ENCODE peak calls at places on chromosomes 12 and 14, in five cellular contexts. L, N, A, H and W are unnamed samples.
A peak's percentile ranks its signal among the peaks of the same experiment; 100 is the strongest.

GRCh38 chr14:45252356-45253069 is 489 bp downstream of the MIS18BP1 start:
- DNase-seq in A (no peak), L (peak; percentile 28), N (no peak), H (no peak), W (peak; percentile 16)

GRCh38 chr14:99685061-99685995 is 1.2 kb downstream of the CYP46A1 start:
- DNase-seq in A (peak; percentile 44), H (no peak), L (no peak), N (no peak), W (no peak)

GRCh38 chr14:56379956-56380355 is 199.6 kb upstream of the TMEM260 start:
- DNase-seq in N (no peak), A (no peak), H (no peak), L (peak; percentile 19), W (peak; percentile 83)

GRCh38 chr14:74475678-74476077 is 17.4 kb downstream of the NPC2 start:
- DNase-seq in N (no peak), L (no peak), A (no peak), H (no peak), W (peak; percentile 79)

GRCh38 chr12:67202344-67203012 is 66.7 kb upstream of the CAND1 start:
- DNase-seq in N (no peak), A (no peak), L (no peak), H (no peak), W (no peak)

GRCh38 chr12:3135522-3136461 is 58.6 kb downstream of the TSPAN9 start:
- DNase-seq in A (no peak), H (peak; percentile 75), L (peak; percentile 31), N (peak; percentile 72), W (peak; percentile 89)

GRCh38 chr14:98503086-98503815 is 768.7 kb downstream of the BCL11B start:
- DNase-seq in A (no peak), L (no peak), H (no peak), N (no peak), W (no peak)

GRCh38 chr14:95389471-95390011 is 69.8 kb upstream of the CLMN start:
- DNase-seq in A (no peak), L (no peak), N (peak; percentile 5), H (no peak), W (peak; percentile 84)

GRCh38 chr12:55658635-55659391 is 22.1 kb downstream of the OR10P1 start:
- DNase-seq in L (no peak), A (peak; percentile 39), N (no peak), H (no peak), W (peak; percentile 15)

GRCh38 chr12:29073631-29074239 is 75.3 kb upstream of the FAR2 start:
- DNase-seq in H (peak; percentile 40), L (peak; percentile 29), A (no peak), N (peak; percentile 44), W (peak; percentile 70)

GRCh38 chr12:10331642-10332239 is 24.1 kb downstream of the KLRD1 start:
- DNase-seq in L (no peak), H (peak; percentile 25), N (peak; percentile 19), A (no peak), W (peak; percentile 79)

GRCh38 chr12:67645571-67645970 is 3.0 kb upstream of the DYRK2 start:
- DNase-seq in A (no peak), N (no peak), L (no peak), H (no peak), W (peak; percentile 53)

GRCh38 chr14:31420013-31420318 is 384 bp downstream of the HEATR5A start:
- DNase-seq in H (peak; percentile 59), L (peak; percentile 87), N (no peak), A (peak; percentile 94), W (no peak)

GRCh38 chr14:91218041-91218440 is 26.5 kb downstream of the GPR68 start:
- DNase-seq in H (no peak), A (no peak), N (no peak), L (no peak), W (no peak)

GRCh38 chr14:21626491-21627230 is 8.1 kb downstream of the OR10G2 start:
- DNase-seq in L (no peak), N (no peak), A (no peak), H (no peak), W (peak; percentile 51)

GRCh38 chr14:54804720-54805060 is 97.9 kb downstream of the GCH1 start:
- DNase-seq in A (peak; percentile 34), N (no peak), L (no peak), H (no peak), W (no peak)

GRCh38 chr12:43210437-43211197 is 341.4 kb downstream of the ADAMTS20 start:
- DNase-seq in A (no peak), N (no peak), L (no peak), H (no peak), W (peak; percentile 85)

GRCh38 chr12:109967383-109968031 is 28.7 kb downstream of the GIT2 start:
- DNase-seq in A (peak; percentile 64), N (no peak), L (no peak), H (peak; percentile 35), W (no peak)

GRCh38 chr14:73059326-73059725 is 992 bp downstream of the RBM25 start:
- DNase-seq in L (no peak), H (no peak), A (no peak), N (no peak), W (peak; percentile 62)

GRCh38 chr14:99234982-99235491 is 37.0 kb downstream of the BCL11B start:
- DNase-seq in N (no peak), A (no peak), H (no peak), L (no peak), W (no peak)

GRCh38 chr14:27427796-27428195 is 830.0 kb upstream of the NOVA1 start:
- DNase-seq in L (no peak), H (no peak), N (no peak), A (no peak), W (peak; percentile 74)

GRCh38 chr12:127898616-127899015 is 368.4 kb upstream of the TMEM132C start:
- DNase-seq in A (no peak), L (no peak), N (no peak), H (no peak), W (no peak)

GRCh38 chr12:110111476-110112334 is 12.5 kb upstream of the IFT81 start:
- DNase-seq in H (no peak), A (peak; percentile 61), N (no peak), L (no peak), W (no peak)

GRCh38 chr14:61438497-61438859 is 117.1 kb downstream of the PRKCH start:
- DNase-seq in L (no peak), A (no peak), H (no peak), N (no peak), W (no peak)

GRCh38 chr12:29288031-29288430 is 92.9 kb downstream of the ERGIC2 start:
- DNase-seq in A (no peak), N (no peak), L (no peak), H (no peak), W (no peak)

GRCh38 chr12:7155471-7156034 is 25.4 kb downstream of the CLSTN3 start:
- DNase-seq in N (no peak), A (peak; percentile 89), H (no peak), L (no peak), W (no peak)

GRCh38 chr12:66107451-66107915 is 23.1 kb downstream of the LLPH start:
- DNase-seq in N (peak; percentile 94), L (peak; percentile 78), H (peak; percentile 75), A (peak; percentile 80), W (peak; percentile 96)

GRCh38 chr12:48157889-48158370 is 615 bp upstream of the ASB8 start:
- DNase-seq in A (no peak), L (no peak), H (no peak), N (no peak), W (no peak)
- H3K4me3 ChIP-seq in A (peak overlapping the region; percentile 91), L (peak overlapping the region; percentile 89), H (peak overlapping the region; percentile 72), N (peak overlapping the region; percentile 78), W (peak overlapping the region; percentile 98)

GRCh38 chr14:23577710-23578392 is 739 bp downstream of the JPH4 start:
- DNase-seq in L (no peak), H (no peak), N (no peak), A (no peak), W (no peak)

GRCh38 chr14:23575086-23575485 is 3.5 kb downstream of the JPH4 start:
- DNase-seq in L (no peak), A (no peak), N (no peak), H (no peak), W (no peak)

GRCh38 chr14:23579311-23579630 is 681 bp upstream of the JPH4 start:
- DNase-seq in N (no peak), A (no peak), H (no peak), L (no peak), W (no peak)

GRCh38 chr14:23578560-23579310 is at the start of gene JPH4:
- DNase-seq in A (no peak), N (no peak), H (peak; percentile 28), L (no peak), W (no peak)

GRCh38 chr14:23577004-23577681 is 1.4 kb downstream of the JPH4 start:
- DNase-seq in L (peak; percentile 16), A (no peak), N (no peak), H (no peak), W (peak; percentile 19)
- H3K4me3 ChIP-seq in L (no peak overlapping the region), A (no peak overlapping the region), N (no peak overlapping the region), H (no peak overlapping the region), W (no peak overlapping the region)

GRCh38 chr12:116881867-116882507 is 746 bp upstream of the HRK start:
- DNase-seq in N (no peak), L (no peak), A (no peak), H (no peak), W (no peak)

GRCh38 chr12:116880817-116881324 is 370 bp downstream of the HRK start:
- DNase-seq in H (peak; percentile 70), N (no peak), A (no peak), L (peak; percentile 38), W (no peak)

GRCh38 chr12:116882742-116883141 is 1.5 kb upstream of the HRK start:
- DNase-seq in L (no peak), H (no peak), N (no peak), A (no peak), W (peak; percentile 50)

GRCh38 chr12:116880213-116880816 is 926 bp downstream of the HRK start:
- DNase-seq in N (no peak), L (no peak), H (no peak), A (no peak), W (peak; percentile 58)

DNA sequence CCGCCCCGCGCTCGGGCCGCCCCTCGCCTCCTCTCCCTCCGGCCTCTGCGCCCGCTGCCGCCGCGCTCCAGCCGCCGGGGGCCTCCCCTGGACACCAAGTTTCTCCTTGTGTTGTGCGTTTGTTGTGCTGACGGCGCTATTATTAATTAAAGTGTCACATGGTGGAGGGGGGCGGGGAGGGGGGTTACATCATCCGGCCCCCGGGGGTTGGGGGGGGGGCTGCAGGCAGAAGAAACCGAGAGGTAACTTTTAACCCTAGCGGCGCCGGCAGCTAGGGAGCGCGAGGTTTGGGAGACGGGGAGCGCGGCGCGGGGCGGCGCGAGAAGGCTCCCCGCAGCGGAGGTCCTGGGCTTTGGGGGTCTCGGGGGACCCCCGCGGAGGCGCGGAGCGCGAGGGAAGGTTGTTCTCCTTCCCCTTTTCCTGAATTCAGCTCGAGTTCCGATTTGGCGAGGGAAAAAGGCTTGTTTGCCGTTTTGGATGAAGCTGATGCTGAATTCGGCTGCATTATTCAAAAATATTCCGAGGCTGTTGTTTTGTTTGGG is at the start of gene HRK:
- DNase-seq in A (no peak), H (peak; percentile 44), L (no peak), N (no peak), W (no peak)
- H3K4me3 ChIP-seq in A (no peak within 1 kb of the TSS), H (peak within 1 kb of the TSS; percentile 26), L (peak within 1 kb of the TSS; percentile 17), N (peak within 1 kb of the TSS; percentile 24), W (peak within 1 kb of the TSS; percentile 32)

GRCh38 chr12:69901141-69901900 is 76.3 kb downstream of the MYRFL start:
- DNase-seq in N (no peak), A (no peak), L (no peak), H (no peak), W (peak; percentile 11)
- H3K4me3 ChIP-seq in N (no peak overlapping the region), A (no peak overlapping the region), L (no peak overlapping the region), H (no peak overlapping the region), W (no peak overlapping the region)